ENCODE peak calls at places on chromosomes 4 and X, in five cellular contexts. A is tibial artery, R is HCT116, J is prostate gland, G is pancreas. T is an unnamed sample.

GRCh38 chr4:76596713-76597112 is 161.7 kb downstream of the SHROOM3 start:
- DNase-seq in A (no peak), R (no peak), J (no peak), G (no peak), T (no peak)

GRCh38 chr4:2304877-2305561 is 43.1 kb upstream of the MXD4 start:
- DNase-seq in A (peak), R (no peak), J (no peak), G (peak), T (peak)

GRCh38 chrX:129115104-129115503 is 408.2 kb downstream of the SMARCA1 start:
- DNase-seq in A (no peak), R (peak), J (no peak), G (peak), T (no peak)

GRCh38 chrX:107849747-107850478 is 24.2 kb downstream of the MID2 start:
- DNase-seq in A (no peak), R (no peak), J (no peak), G (no peak), T (no peak)

GRCh38 chr4:11480683-11481082 is 52.0 kb upstream of the HS3ST1 start:
- DNase-seq in A (peak), R (no peak), J (no peak), G (no peak), T (peak)

GRCh38 chr4:124806403-124806802 is 93.9 kb upstream of the ANKRD50 start:
- DNase-seq in A (no peak), R (no peak), J (no peak), G (no peak), T (no peak)

GRCh38 chr4:8641256-8641655 is 48.7 kb downstream of the CPZ start:
- DNase-seq in A (peak), R (no peak), J (no peak), G (no peak), T (no peak)

GRCh38 chrX:152869972-152870371 is 27.9 kb upstream of the ZNF185 start:
- DNase-seq in A (no peak), R (no peak), J (no peak), G (no peak), T (no peak)

GRCh38 chr4:168480991-168481588 is 798 bp upstream of the DDX60L start:
- DNase-seq in A (no peak), R (peak), J (peak), G (peak), T (no peak)

GRCh38 chr4:95038791-95039190 is 281.0 kb downstream of the BMPR1B start:
- DNase-seq in A (no peak), R (no peak), J (no peak), G (no peak), T (no peak)

GRCh38 chrX:134732152-134732551 is 73.9 kb upstream of the PLAC1 start:
- DNase-seq in A (no peak), R (no peak), J (no peak), G (no peak), T (no peak)

GRCh38 chr4:95705323-95705722 is 134.6 kb upstream of the PDHA2 start:
- DNase-seq in A (no peak), R (no peak), J (no peak), G (no peak), T (no peak)

GRCh38 chr4:84099591-84099990 is 399.5 kb downstream of the NKX6-1 start:
- DNase-seq in A (no peak), R (no peak), J (no peak), G (no peak), T (no peak)

DNA sequence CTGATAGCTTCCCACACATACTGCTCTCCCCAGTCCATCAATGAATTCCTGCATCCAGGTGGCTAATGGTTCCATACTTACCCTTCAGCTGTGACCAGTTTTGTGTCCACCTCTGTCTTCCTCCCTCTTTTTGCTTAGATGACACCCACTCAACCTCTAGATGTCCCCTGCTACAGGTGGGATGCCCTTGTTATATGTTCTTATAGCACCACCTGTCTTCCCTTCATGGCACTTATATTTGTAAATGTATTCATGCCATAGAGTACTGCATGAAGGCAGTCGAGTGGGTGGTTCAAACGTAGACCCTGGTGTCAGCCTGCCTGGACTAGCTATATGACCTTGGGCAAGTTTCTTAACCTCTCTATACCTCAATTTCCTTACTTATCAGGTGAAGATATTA is 6.5 kb upstream of the USP46 start:
- DNase-seq in A (no peak), R (peak), J (no peak), G (no peak), T (no peak)
- TF ChIP-seq CTCF in A (peak), R (peak), J (no peak), G (no peak), T (peak)

GRCh38 chr4:159101983-159102622 is 776 bp upstream of the RAPGEF2 start:
- DNase-seq in A (no peak), R (no peak), J (no peak), G (peak), T (no peak)
- H3K4me3 ChIP-seq in A (peak), R (peak), J (peak), G (peak), T (peak)

DNA sequence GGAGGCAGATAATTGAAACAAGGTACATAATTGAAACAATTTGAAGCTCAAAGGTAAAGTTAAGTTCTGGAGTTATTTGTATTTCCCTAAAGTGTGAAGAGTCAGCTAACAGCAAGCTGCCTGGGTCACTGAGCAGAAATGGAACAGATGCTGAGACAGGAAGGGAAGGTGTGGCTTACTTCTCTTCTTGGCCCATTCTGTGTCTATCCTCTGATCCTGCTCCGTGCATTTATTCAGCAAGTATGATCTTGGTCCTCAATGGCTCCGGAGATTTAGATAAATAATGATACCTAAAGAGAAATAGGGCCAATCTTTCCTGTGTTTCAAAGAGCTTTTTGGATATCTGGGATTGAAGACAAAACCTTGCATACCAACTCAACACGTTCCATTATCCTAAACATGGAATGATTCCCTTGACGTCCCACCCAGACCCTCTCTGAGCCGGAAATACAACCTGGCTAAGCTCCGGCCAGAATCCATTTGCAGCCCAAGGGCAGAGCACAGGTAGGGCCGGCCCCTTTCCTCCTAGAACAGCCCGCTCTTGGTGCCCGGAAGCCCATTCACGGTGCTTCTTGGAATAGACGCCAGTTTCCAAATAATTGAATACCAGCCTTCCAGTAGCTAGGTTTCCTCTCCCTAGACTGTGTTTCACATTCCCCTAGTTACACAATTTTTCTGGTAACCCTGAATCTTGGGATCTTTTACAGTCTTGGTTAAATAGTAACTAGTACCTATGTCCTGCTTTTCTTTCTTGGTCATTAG is 210.9 kb downstream of the NWD2 start:
- DNase-seq in A (no peak), R (no peak), J (no peak), G (peak), T (no peak)
- H3K27ac ChIP-seq in A (no peak), R (no peak), J (no peak), G (peak), T (no peak)

GRCh38 chr4:23458061-23458460 is 431.8 kb downstream of the PPARGC1A start:
- DNase-seq in A (no peak), R (no peak), J (no peak), G (no peak), T (no peak)

GRCh38 chr4:23456864-23457263 is 433.0 kb downstream of the PPARGC1A start:
- DNase-seq in A (no peak), R (no peak), J (no peak), G (no peak), T (no peak)

GRCh38 chr4:23455482-23455881 is 434.4 kb downstream of the PPARGC1A start:
- DNase-seq in A (no peak), R (no peak), J (no peak), G (peak), T (no peak)
- TF ChIP-seq CTCF in A (no peak), R (no peak), J (no peak), G (no peak), T (peak)

GRCh38 chrX:19514791-19515614 is at the start of gene MAP3K15:
- DNase-seq in A (peak), R (no peak), J (no peak), G (peak), T (no peak)
- H3K4me3 ChIP-seq in A (peak), R (peak), J (no peak), G (peak), T (peak)

GRCh38 chr4:105191621-105192210 is 45.0 kb downstream of the TET2 start:
- DNase-seq in A (no peak), R (no peak), J (no peak), G (no peak), T (no peak)
- H3K27ac ChIP-seq in A (peak), R (no peak), J (no peak), G (no peak), T (no peak)

GRCh38 chr4:37936889-37937498 is 23.2 kb upstream of the PTTG2 start:
- DNase-seq in A (peak), R (no peak), J (peak), G (no peak), T (no peak)
- TF ChIP-seq CTCF in A (peak), R (no peak), J (no peak), G (no peak), T (no peak)

DNA sequence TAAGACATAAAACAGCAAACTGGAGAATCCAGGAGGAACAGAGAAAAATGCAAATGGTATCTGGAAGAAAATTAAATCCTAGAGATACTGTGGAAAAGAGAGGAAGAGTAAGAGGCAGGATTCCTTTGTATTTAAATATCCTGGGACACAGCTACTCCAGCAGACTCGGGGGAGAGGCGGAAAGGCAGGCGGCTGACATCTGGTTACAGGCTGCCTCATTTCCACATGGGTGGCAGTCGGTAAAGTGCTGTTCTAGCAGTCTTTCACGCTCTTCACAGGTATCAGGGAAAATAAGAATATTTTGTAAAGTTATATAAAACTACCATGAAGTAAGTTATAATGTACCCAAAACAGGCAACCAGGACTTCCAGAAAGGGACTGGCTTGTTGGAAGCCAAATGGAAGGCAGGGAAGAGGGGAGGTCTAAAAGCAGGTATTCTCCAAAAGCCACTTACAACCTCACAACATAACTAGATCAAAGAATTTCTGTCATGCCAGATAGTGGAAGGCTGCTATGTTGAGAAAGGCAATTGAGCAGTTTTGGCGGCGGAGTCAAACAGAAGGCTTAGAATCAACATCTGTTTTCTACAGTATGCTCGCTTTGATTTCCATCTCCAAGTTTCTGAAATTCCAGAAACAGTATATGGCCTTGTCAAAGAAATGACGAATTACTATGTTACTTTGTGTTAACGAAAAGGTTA is 1.3 kb upstream of the TIGD2 start:
- DNase-seq in A (no peak), R (no peak), J (no peak), G (peak), T (no peak)
- H3K4me3 ChIP-seq in A (peak), R (no peak), J (peak), G (peak), T (peak)

GRCh38 chr4:33739886-33740285 is 2504.4 kb downstream of the ARAP2 start:
- DNase-seq in A (no peak), R (no peak), J (no peak), G (no peak), T (no peak)

GRCh38 chr4:33737721-33738120 is 2506.6 kb downstream of the ARAP2 start:
- DNase-seq in A (no peak), R (no peak), J (no peak), G (no peak), T (no peak)
- H3K27ac ChIP-seq in A (no peak), R (no peak), J (no peak), G (no peak), T (no peak)